ENCODE peak calls at places on chromosomes 6 and 20, in eight cellular contexts. One of them, this sample, is unnamed.

GRCh38 chr6:6891074-6891754 is 216.5 kb upstream of the RREB1 start:
- DNase-seq in OCI-LY7: no peak
- DNase-seq in tibial artery: no peak
- DNase-seq in mammary epithelial cell: no peak
- DNase-seq in HCT116: no peak
- DNase-seq in H1: no peak
- DNase-seq in fibroblast of villous mesenchyme: no peak
- DNase-seq in endodermal cell: peak
- DNase-seq in this sample: no peak

GRCh38 chr6:116392158-116393032 is 21.6 kb downstream of the DSE start:
- DNase-seq in OCI-LY7: peak
- DNase-seq in tibial artery: no peak
- DNase-seq in mammary epithelial cell: peak
- DNase-seq in HCT116: no peak
- DNase-seq in H1: no peak
- DNase-seq in fibroblast of villous mesenchyme: peak
- DNase-seq in endodermal cell: no peak
- DNase-seq in this sample: no peak

GRCh38 chr6:53111865-53112264 is 36.8 kb downstream of the GCM1 start:
- DNase-seq in OCI-LY7: peak
- DNase-seq in tibial artery: no peak
- DNase-seq in mammary epithelial cell: peak
- DNase-seq in HCT116: no peak
- DNase-seq in H1: no peak
- DNase-seq in fibroblast of villous mesenchyme: no peak
- DNase-seq in endodermal cell: no peak
- DNase-seq in this sample: no peak

GRCh38 chr20:46717818-46718541 is 8.5 kb downstream of the SLC2A10 start:
- DNase-seq in OCI-LY7: no peak
- DNase-seq in tibial artery: no peak
- DNase-seq in mammary epithelial cell: no peak
- DNase-seq in HCT116: no peak
- DNase-seq in H1: no peak
- DNase-seq in fibroblast of villous mesenchyme: no peak
- DNase-seq in endodermal cell: no peak
- DNase-seq in this sample: no peak

GRCh38 chr20:3729811-3730550 is 2.5 kb upstream of the HSPA12B start:
- DNase-seq in OCI-LY7: no peak
- DNase-seq in tibial artery: no peak
- DNase-seq in mammary epithelial cell: no peak
- DNase-seq in HCT116: no peak
- DNase-seq in H1: no peak
- DNase-seq in fibroblast of villous mesenchyme: no peak
- DNase-seq in endodermal cell: peak
- DNase-seq in this sample: no peak

GRCh38 chr20:51365670-51366069 is 176.8 kb downstream of the NFATC2 start:
- DNase-seq in OCI-LY7: no peak
- DNase-seq in tibial artery: no peak
- DNase-seq in mammary epithelial cell: peak
- DNase-seq in HCT116: no peak
- DNase-seq in H1: no peak
- DNase-seq in fibroblast of villous mesenchyme: peak
- DNase-seq in endodermal cell: no peak
- DNase-seq in this sample: peak

GRCh38 chr20:19328676-19329075 is 116.2 kb downstream of the SLC24A3 start:
- DNase-seq in OCI-LY7: no peak
- DNase-seq in tibial artery: no peak
- DNase-seq in mammary epithelial cell: no peak
- DNase-seq in HCT116: no peak
- DNase-seq in H1: no peak
- DNase-seq in fibroblast of villous mesenchyme: no peak
- DNase-seq in endodermal cell: no peak
- DNase-seq in this sample: no peak

GRCh38 chr20:32518593-32519366 is 66.4 kb downstream of the NOL4L start:
- DNase-seq in OCI-LY7: no peak
- DNase-seq in tibial artery: no peak
- DNase-seq in mammary epithelial cell: peak
- DNase-seq in HCT116: no peak
- DNase-seq in H1: no peak
- DNase-seq in fibroblast of villous mesenchyme: no peak
- DNase-seq in endodermal cell: peak
- DNase-seq in this sample: no peak

GRCh38 chr6:37835923-37836322 is 16.4 kb downstream of the ZFAND3 start:
- DNase-seq in OCI-LY7: no peak
- DNase-seq in tibial artery: no peak
- DNase-seq in mammary epithelial cell: no peak
- DNase-seq in HCT116: no peak
- DNase-seq in H1: no peak
- DNase-seq in fibroblast of villous mesenchyme: no peak
- DNase-seq in endodermal cell: no peak
- DNase-seq in this sample: no peak

GRCh38 chr6:157532963-157533362 is 152.0 kb downstream of the ZDHHC14 start:
- DNase-seq in OCI-LY7: no peak
- DNase-seq in tibial artery: no peak
- DNase-seq in mammary epithelial cell: no peak
- DNase-seq in HCT116: no peak
- DNase-seq in H1: no peak
- DNase-seq in fibroblast of villous mesenchyme: no peak
- DNase-seq in endodermal cell: no peak
- DNase-seq in this sample: no peak

GRCh38 chr20:56343861-56344381 is 14.9 kb upstream of the FAM210B start:
- DNase-seq in OCI-LY7: no peak
- DNase-seq in tibial artery: no peak
- DNase-seq in mammary epithelial cell: peak
- DNase-seq in HCT116: no peak
- DNase-seq in H1: peak
- DNase-seq in fibroblast of villous mesenchyme: peak
- DNase-seq in endodermal cell: peak
- DNase-seq in this sample: no peak

GRCh38 chr20:62924567-62925419 is 1.5 kb downstream of the DIDO1 start:
- DNase-seq in OCI-LY7: no peak
- DNase-seq in tibial artery: no peak
- DNase-seq in mammary epithelial cell: peak
- DNase-seq in HCT116: no peak
- DNase-seq in H1: no peak
- DNase-seq in fibroblast of villous mesenchyme: peak
- DNase-seq in endodermal cell: peak
- DNase-seq in this sample: no peak

GRCh38 chr20:39103732-39104131 is 141.6 kb downstream of the DHX35 start:
- DNase-seq in OCI-LY7: no peak
- DNase-seq in tibial artery: no peak
- DNase-seq in mammary epithelial cell: no peak
- DNase-seq in HCT116: no peak
- DNase-seq in H1: no peak
- DNase-seq in fibroblast of villous mesenchyme: no peak
- DNase-seq in endodermal cell: no peak
- DNase-seq in this sample: no peak

DNA sequence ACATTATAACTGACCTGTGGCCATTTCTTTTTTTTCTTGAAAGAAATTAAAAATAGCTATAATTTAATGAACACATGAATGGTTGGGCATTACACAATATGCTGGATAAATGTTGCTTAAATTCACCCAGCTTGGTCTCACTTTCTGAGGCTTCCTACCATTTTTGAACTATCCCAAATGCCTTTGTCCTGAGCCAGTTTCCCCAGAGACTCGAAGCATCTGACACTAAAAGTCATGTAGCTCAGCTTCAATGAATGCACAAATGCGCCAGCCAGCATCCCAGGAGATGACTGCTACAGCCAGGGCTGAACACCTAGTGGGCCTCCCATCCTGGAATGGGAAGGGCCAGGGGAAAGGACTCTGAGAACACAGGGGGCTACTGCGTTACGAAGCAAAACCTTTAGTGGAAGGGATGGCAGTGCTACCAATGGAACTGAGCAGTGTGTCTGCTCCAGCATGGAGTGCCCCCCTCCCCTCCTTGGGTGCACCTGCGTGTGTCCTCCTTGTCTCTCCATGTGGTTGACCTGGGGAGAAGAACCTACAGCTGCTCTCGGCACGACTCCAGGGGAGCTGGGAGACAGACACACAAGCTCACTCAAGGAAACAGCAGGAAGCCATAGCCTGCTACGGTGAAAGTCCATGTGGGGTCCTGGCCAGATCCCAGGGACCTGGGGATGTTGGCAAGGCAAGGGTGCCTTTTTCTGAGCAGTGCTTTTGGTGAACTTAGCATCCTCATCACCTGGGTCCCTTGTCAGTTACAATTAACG is 60.9 kb downstream of the IRF4 start:
- DNase-seq in OCI-LY7: no peak
- DNase-seq in tibial artery: no peak
- DNase-seq in mammary epithelial cell: no peak
- DNase-seq in HCT116: no peak
- DNase-seq in H1: no peak
- DNase-seq in fibroblast of villous mesenchyme: no peak
- DNase-seq in endodermal cell: no peak
- DNase-seq in this sample: peak
- H3K4me3 ChIP-seq in OCI-LY7: no peak
- H3K4me3 ChIP-seq in tibial artery: no peak
- H3K4me3 ChIP-seq in mammary epithelial cell: no peak
- H3K4me3 ChIP-seq in HCT116: no peak
- H3K4me3 ChIP-seq in H1: no peak
- H3K4me3 ChIP-seq in fibroblast of villous mesenchyme: no peak
- H3K4me3 ChIP-seq in endodermal cell: no peak
- H3K4me3 ChIP-seq in this sample: no peak

DNA sequence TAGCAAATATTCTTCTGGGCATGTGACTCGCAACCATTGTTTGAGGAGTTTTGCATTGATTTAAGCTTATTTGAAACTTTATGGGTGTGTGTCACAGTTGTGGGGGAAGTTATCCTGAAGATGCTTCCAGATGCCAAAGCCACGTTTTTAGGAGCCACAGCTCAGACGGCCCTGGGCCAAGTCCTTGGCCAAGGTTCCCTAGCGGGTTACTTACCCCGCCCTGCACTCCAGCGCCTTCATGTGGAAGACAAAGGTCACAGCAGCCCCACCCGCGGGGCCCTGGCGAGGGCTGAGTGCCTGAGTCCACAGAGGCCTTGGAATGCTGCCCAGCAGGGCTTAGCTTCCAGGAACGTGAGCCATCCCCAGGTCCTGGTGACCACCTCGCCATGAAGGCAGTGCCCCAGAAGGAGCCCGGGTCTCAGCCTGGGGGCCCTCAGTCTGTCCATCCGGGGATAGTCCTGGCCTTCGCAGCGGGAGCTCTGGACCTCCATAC is 308.3 kb downstream of the CDH4 start:
- DNase-seq in OCI-LY7: no peak
- DNase-seq in tibial artery: no peak
- DNase-seq in mammary epithelial cell: peak
- DNase-seq in HCT116: no peak
- DNase-seq in H1: peak
- DNase-seq in fibroblast of villous mesenchyme: peak
- DNase-seq in endodermal cell: peak
- DNase-seq in this sample: no peak
- TF ChIP-seq CTCF in OCI-LY7: peak
- TF ChIP-seq CTCF in tibial artery: no peak
- TF ChIP-seq CTCF in mammary epithelial cell: no peak
- TF ChIP-seq CTCF in HCT116: peak
- TF ChIP-seq CTCF in H1: peak
- TF ChIP-seq CTCF in fibroblast of villous mesenchyme: no peak
- TF ChIP-seq CTCF in endodermal cell: peak
- TF ChIP-seq CTCF in this sample: no peak

GRCh38 chr20:43752561-43753301 is 25.9 kb upstream of the GTSF1L start:
- DNase-seq in OCI-LY7: peak
- DNase-seq in tibial artery: no peak
- DNase-seq in mammary epithelial cell: peak
- DNase-seq in HCT116: no peak
- DNase-seq in H1: no peak
- DNase-seq in fibroblast of villous mesenchyme: peak
- DNase-seq in endodermal cell: no peak
- DNase-seq in this sample: peak

GRCh38 chr20:43749734-43750294 is 23.0 kb upstream of the GTSF1L start:
- DNase-seq in OCI-LY7: peak
- DNase-seq in tibial artery: peak
- DNase-seq in mammary epithelial cell: peak
- DNase-seq in HCT116: peak
- DNase-seq in H1: peak
- DNase-seq in fibroblast of villous mesenchyme: peak
- DNase-seq in endodermal cell: peak
- DNase-seq in this sample: no peak

GRCh38 chr20:43752051-43752360 is 25.2 kb upstream of the GTSF1L start:
- DNase-seq in OCI-LY7: no peak
- DNase-seq in tibial artery: no peak
- DNase-seq in mammary epithelial cell: no peak
- DNase-seq in HCT116: no peak
- DNase-seq in H1: no peak
- DNase-seq in fibroblast of villous mesenchyme: no peak
- DNase-seq in endodermal cell: no peak
- DNase-seq in this sample: no peak

GRCh38 chr20:43750774-43751166 is 24.0 kb upstream of the GTSF1L start:
- DNase-seq in OCI-LY7: no peak
- DNase-seq in tibial artery: no peak
- DNase-seq in mammary epithelial cell: no peak
- DNase-seq in HCT116: no peak
- DNase-seq in H1: no peak
- DNase-seq in fibroblast of villous mesenchyme: no peak
- DNase-seq in endodermal cell: no peak
- DNase-seq in this sample: no peak

DNA sequence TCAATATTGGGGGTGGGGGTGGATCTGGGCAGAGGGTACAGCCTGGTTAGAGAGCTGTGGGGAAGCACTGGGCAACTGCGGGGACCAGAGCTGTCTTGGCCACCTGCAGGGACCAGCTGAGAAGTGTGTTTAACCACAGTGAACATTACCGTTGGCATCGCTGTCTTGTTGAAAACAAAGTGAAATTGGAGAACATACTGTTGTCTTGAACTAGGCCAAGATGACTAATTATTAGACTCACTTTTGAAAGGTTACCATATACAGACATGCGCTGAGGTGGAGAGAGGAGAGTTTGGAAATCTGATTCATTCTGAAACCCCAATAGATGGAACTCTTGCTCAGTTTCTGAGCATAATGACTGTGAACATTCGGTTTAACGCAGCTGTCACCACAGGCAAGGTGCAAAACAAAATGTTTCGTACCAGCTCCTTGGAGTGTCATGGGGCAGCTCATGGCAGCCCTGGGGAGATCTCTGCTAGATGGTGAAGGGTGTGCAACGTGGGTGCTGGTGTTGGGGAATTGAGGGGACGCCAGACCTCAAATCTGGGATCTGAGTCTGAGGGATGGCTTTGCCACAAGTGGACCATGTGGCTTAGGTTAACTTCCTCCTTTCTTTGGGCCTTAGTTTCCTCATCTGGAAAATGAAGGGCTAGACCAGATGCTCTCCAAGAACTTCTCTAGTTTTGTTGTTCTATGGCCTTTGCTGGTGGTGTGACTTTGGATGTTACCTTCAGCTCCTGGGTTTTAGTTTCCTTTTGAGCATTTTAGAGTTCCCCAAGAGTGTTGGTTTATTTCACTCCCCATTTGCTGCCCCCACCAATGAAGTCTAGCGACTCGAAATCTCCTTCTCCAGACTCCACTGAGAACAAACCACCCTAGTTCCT is 24.6 kb upstream of the GTSF1L start:
- DNase-seq in OCI-LY7: peak
- DNase-seq in tibial artery: no peak
- DNase-seq in mammary epithelial cell: peak
- DNase-seq in HCT116: no peak
- DNase-seq in H1: no peak
- DNase-seq in fibroblast of villous mesenchyme: peak
- DNase-seq in endodermal cell: no peak
- DNase-seq in this sample: no peak
- H3K4me3 ChIP-seq in OCI-LY7: no peak
- H3K4me3 ChIP-seq in tibial artery: no peak
- H3K4me3 ChIP-seq in mammary epithelial cell: no peak
- H3K4me3 ChIP-seq in HCT116: no peak
- H3K4me3 ChIP-seq in H1: no peak
- H3K4me3 ChIP-seq in fibroblast of villous mesenchyme: no peak
- H3K4me3 ChIP-seq in endodermal cell: no peak
- H3K4me3 ChIP-seq in this sample: no peak

GRCh38 chr6:168447741-168448140 is 6.8 kb downstream of the SMOC2 start:
- DNase-seq in OCI-LY7: no peak
- DNase-seq in tibial artery: no peak
- DNase-seq in mammary epithelial cell: no peak
- DNase-seq in HCT116: no peak
- DNase-seq in H1: no peak
- DNase-seq in fibroblast of villous mesenchyme: no peak
- DNase-seq in endodermal cell: no peak
- DNase-seq in this sample: no peak
- TF ChIP-seq CTCF in OCI-LY7: no peak
- TF ChIP-seq CTCF in tibial artery: no peak
- TF ChIP-seq CTCF in mammary epithelial cell: no peak
- TF ChIP-seq CTCF in HCT116: no peak
- TF ChIP-seq CTCF in H1: no peak
- TF ChIP-seq CTCF in fibroblast of villous mesenchyme: no peak
- TF ChIP-seq CTCF in endodermal cell: no peak
- TF ChIP-seq CTCF in this sample: no peak

This sample was measured in AG04449.